ENCODE peak calls at places on chromosomes 4 and X, in seven cellular contexts. I is ovary, Q is heart left ventricle, A is gastrocnemius medialis, R is Peyer's patch, H is A549, J is body of pancreas. O is an unnamed sample.

GRCh38 chrX:103442536-103442901 is 66.2 kb downstream of the BEX3 start:
- DNase-seq in I (no peak), Q (no peak), A (no peak), R (no peak), H (no peak), J (no peak), O (no peak)

GRCh38 chr4:76011700-76012387 is 4.5 kb upstream of the CXCL9 start:
- DNase-seq in I (no peak), Q (no peak), A (no peak), R (no peak), H (no peak), J (no peak), O (no peak)

GRCh38 chr4:721261-722171 is 15.9 kb downstream of the PCGF3 start:
- DNase-seq in I (peak), Q (no peak), A (no peak), R (no peak), H (no peak), J (no peak), O (no peak)

GRCh38 chr4:4457803-4458550 is 71.1 kb downstream of the NSG1 start:
- DNase-seq in I (no peak), Q (no peak), A (no peak), R (no peak), H (no peak), J (no peak), O (no peak)

GRCh38 chr4:7654550-7655266 is 220.0 kb upstream of the PSAPL1 start:
- DNase-seq in I (peak), Q (no peak), A (no peak), R (no peak), H (no peak), J (no peak), O (no peak)

GRCh38 chr4:187380181-187380581 is 615.4 kb upstream of the ZFP42 start:
- DNase-seq in I (no peak), Q (no peak), A (no peak), R (no peak), H (peak), J (peak), O (no peak)

GRCh38 chr4:83219344-83219990 is 65.1 kb downstream of the COQ2 start:
- DNase-seq in I (no peak), Q (no peak), A (no peak), R (peak), H (no peak), J (peak), O (peak)

GRCh38 chr4:38743866-38744265 is 38.9 kb downstream of the TLR10 start:
- DNase-seq in I (no peak), Q (no peak), A (no peak), R (no peak), H (no peak), J (no peak), O (no peak)

GRCh38 chr4:1567808-1568581 is 116.1 kb downstream of the FAM53A start:
- DNase-seq in I (no peak), Q (peak), A (no peak), R (no peak), H (no peak), J (no peak), O (no peak)

GRCh38 chrX:136933617-136934145 is 53.2 kb upstream of the RBMX start:
- DNase-seq in I (no peak), Q (no peak), A (no peak), R (no peak), H (no peak), J (peak), O (no peak)

GRCh38 chr4:114180481-114180880 is 201.0 kb upstream of the ARSJ start:
- DNase-seq in I (peak), Q (no peak), A (no peak), R (peak), H (peak), J (peak), O (peak)

GRCh38 chr4:152072001-152072485 is 311.2 kb upstream of the GATB start:
- DNase-seq in I (no peak), Q (peak), A (no peak), R (no peak), H (no peak), J (no peak), O (no peak)

GRCh38 chr4:143411527-143412480 is 75.1 kb downstream of the GAB1 start:
- DNase-seq in I (no peak), Q (no peak), A (no peak), R (no peak), H (no peak), J (no peak), O (no peak)

GRCh38 chrX:136126892-136127406 is 20.4 kb upstream of the FHL1 start:
- DNase-seq in I (no peak), Q (no peak), A (no peak), R (no peak), H (no peak), J (no peak), O (no peak)

GRCh38 chr4:154414796-154415195 is 76.8 kb downstream of the DCHS2 start:
- DNase-seq in I (no peak), Q (no peak), A (no peak), R (no peak), H (no peak), J (no peak), O (no peak)

GRCh38 chrX:153423652-153424051 is 12.4 kb downstream of the ZFP92 start:
- DNase-seq in I (peak), Q (no peak), A (no peak), R (no peak), H (no peak), J (no peak), O (no peak)

DNA sequence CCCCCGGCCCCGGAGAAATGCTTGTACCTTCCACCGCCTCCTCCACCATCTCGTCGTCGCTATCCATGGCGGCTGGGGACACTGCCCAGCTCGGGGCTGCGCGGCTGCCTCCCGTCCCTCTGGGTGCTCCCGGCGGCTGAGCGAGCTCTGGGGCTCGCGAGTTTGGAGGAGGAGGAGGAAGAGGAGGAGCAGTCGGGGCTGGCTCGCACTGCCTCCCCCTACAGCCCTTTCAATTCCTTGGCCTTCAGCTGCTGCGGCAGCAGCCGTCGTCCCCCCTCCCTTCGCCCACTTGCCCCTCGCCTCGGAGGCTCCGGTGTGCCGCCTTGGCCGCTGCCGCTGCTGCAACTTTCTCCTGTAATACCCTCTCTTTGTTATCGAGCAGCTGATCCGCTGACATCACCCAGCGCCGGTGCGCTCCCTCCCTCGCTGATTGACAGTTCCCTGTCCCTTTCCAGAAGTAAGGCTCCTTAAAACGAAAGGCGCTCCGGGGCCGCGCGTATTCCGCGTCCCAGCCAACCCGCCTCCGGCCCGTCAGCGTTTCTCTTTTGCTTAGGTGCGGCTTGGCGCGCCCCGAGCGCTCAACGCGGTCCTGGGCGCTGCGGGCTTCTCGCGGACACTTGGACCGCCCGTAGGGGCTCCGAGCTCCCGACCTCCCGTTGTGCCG is at the start of gene SETD7:
- DNase-seq in I (peak), Q (peak), A (peak), R (peak), H (peak), J (peak), O (peak)
- TF ChIP-seq POLR2A in I (peak), Q (peak), A (peak), R (peak), H (peak), J (peak), O (peak)

GRCh38 chrX:72274526-72274925 is 2.5 kb downstream of the RPS4X start:
- DNase-seq in I (no peak), Q (no peak), A (no peak), R (no peak), H (no peak), J (no peak), O (no peak)
- H3K4me3 ChIP-seq in I (no peak), Q (peak), A (no peak), R (no peak), H (peak), J (no peak), O (no peak)

DNA sequence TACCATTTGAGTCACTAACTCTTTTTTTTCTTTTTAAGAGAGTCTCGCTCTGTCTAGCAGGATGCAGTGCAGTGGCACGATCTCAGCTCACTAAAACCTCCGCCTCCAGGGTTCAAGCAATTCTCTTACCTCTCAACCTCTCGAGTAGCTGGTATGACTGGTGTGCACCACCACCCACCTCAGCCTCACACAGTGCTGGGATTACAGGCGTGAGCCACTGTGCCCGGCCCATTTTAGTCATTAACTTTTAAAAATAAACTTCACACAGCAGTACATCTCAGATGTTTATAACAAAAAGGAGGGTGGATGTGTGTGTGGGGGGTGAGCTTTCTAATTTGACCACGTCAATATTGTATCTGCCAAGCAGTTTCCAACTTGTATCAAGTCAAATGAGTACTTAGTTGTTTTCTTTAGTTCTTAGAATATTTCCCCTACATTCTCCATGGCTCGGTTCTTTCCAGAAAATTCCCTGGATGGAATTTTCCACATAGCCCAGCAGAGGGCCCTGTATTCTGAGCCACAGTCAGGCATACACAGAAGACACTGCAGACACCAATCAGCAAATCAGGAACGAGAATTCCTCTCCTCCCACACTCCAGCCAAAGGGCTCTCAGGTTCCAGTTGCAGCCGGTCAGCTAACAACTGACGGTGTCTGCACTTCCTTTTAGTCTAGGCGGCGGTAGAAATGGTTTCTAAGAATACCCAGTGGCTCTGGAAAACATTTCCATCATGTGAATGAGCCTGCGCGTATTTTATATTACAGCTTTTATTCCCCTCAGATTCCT is 20.1 kb upstream of the ARAF start:
- DNase-seq in I (peak), Q (peak), A (peak), R (no peak), H (peak), J (peak), O (peak)
- TF ChIP-seq POLR2A in I (peak), Q (peak), A (peak), R (peak), H (peak), J (peak), O (no peak)

GRCh38 chr4:71167083-71167482 is 171.7 kb upstream of the SLC4A4 start:
- DNase-seq in I (no peak), Q (no peak), A (no peak), R (no peak), H (no peak), J (no peak), O (no peak)

GRCh38 chr4:71163317-71163716 is 169.9 kb downstream of the DCK start:
- DNase-seq in I (no peak), Q (no peak), A (no peak), R (no peak), H (no peak), J (no peak), O (no peak)

GRCh38 chr4:71156616-71157015 is 163.2 kb downstream of the DCK start:
- DNase-seq in I (no peak), Q (no peak), A (no peak), R (no peak), H (no peak), J (no peak), O (no peak)

GRCh38 chr4:71162386-71162785 is 168.9 kb downstream of the DCK start:
- DNase-seq in I (no peak), Q (no peak), A (no peak), R (no peak), H (no peak), J (no peak), O (no peak)
- H3K4me3 ChIP-seq in I (no peak), Q (no peak), A (no peak), R (no peak), H (no peak), J (no peak), O (no peak)

GRCh38 chr4:102792361-102792936 is 31.7 kb upstream of the MANBA start:
- DNase-seq in I (no peak), Q (no peak), A (no peak), R (no peak), H (no peak), J (no peak), O (no peak)

GRCh38 chr4:102794999-102795398 is 32.4 kb downstream of the UBE2D3 start:
- DNase-seq in I (no peak), Q (no peak), A (no peak), R (no peak), H (no peak), J (no peak), O (no peak)

GRCh38 chr4:102789317-102789717 is 28.5 kb upstream of the MANBA start:
- DNase-seq in I (no peak), Q (no peak), A (no peak), R (no peak), H (peak), J (no peak), O (no peak)

GRCh38 chr4:102787944-102788343 is 27.2 kb upstream of the MANBA start:
- DNase-seq in I (no peak), Q (no peak), A (no peak), R (no peak), H (no peak), J (no peak), O (no peak)

DNA sequence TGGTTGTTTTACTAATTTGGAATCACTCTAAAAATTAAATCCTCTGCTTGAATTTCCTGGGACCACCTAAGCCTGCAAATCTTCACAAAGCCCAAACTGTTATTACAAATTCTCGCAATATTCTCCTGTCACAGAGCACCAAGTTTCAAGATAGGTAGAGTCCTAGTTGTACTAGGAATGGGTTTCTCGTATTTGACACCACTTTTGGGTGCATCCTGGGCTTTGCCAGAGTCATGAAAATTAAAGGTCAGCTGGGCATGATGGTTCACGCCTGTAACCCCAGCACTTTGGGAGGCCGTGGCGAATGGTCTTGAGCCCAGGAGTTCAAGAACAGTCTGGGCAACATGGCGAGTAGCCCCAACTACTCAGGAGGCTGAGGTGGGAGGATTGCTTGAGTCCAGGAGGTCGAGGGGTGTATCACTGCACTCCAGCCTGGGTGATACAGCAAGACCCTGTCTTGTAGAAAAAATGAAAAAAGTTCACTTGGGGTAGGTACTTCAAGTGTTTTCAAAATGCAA is 30.6 kb upstream of the MANBA start:
- DNase-seq in I (no peak), Q (no peak), A (no peak), R (no peak), H (no peak), J (no peak), O (no peak)
- TF ChIP-seq POLR2A in I (no peak), Q (no peak), A (no peak), R (no peak), H (no peak), J (no peak), O (no peak)

O was measured in lower leg skin.